ENCODE peak calls at places on chromosomes 12 and 14, in four cellular contexts. One of them, this sample, is unnamed.

GRCh38 chr12:51820721-51821422 is 27.6 kb downstream of the FIGNL2 start:
- DNase-seq in GM12878: no peak
- DNase-seq in HepG2: no peak
- DNase-seq in SK-N-SH: peak
- DNase-seq in this sample: peak

GRCh38 chr14:38505221-38506095 is 249.6 kb upstream of the CLEC14A start:
- DNase-seq in GM12878: no peak
- DNase-seq in HepG2: no peak
- DNase-seq in SK-N-SH: no peak
- DNase-seq in this sample: no peak

GRCh38 chr12:15306605-15307004 is 15.7 kb upstream of the PTPRO start:
- DNase-seq in GM12878: no peak
- DNase-seq in HepG2: no peak
- DNase-seq in SK-N-SH: no peak
- DNase-seq in this sample: no peak

GRCh38 chr12:97968641-97969171 is 506.1 kb downstream of the RMST start:
- DNase-seq in GM12878: no peak
- DNase-seq in HepG2: no peak
- DNase-seq in SK-N-SH: peak
- DNase-seq in this sample: no peak

GRCh38 chr14:80477388-80478160 is 266.3 kb upstream of the DIO2 start:
- DNase-seq in GM12878: no peak
- DNase-seq in HepG2: no peak
- DNase-seq in SK-N-SH: no peak
- DNase-seq in this sample: no peak

GRCh38 chr14:32977913-32978312 is 39.2 kb downstream of the NPAS3 start:
- DNase-seq in GM12878: no peak
- DNase-seq in HepG2: no peak
- DNase-seq in SK-N-SH: no peak
- DNase-seq in this sample: no peak

GRCh38 chr14:25303934-25304333 is 254.0 kb upstream of the STXBP6 start:
- DNase-seq in GM12878: no peak
- DNase-seq in HepG2: no peak
- DNase-seq in SK-N-SH: no peak
- DNase-seq in this sample: no peak

GRCh38 chr12:120292411-120292660 is 633 bp upstream of the RNU4-2 start:
- DNase-seq in GM12878: no peak
- DNase-seq in HepG2: no peak
- DNase-seq in SK-N-SH: no peak
- DNase-seq in this sample: no peak

GRCh38 chr14:94593749-94594431 is 12.7 kb downstream of the SERPINA5 start:
- DNase-seq in GM12878: no peak
- DNase-seq in HepG2: peak
- DNase-seq in SK-N-SH: no peak
- DNase-seq in this sample: no peak

GRCh38 chr12:47236109-47236714 is 156.5 kb upstream of the AMIGO2 start:
- DNase-seq in GM12878: no peak
- DNase-seq in HepG2: no peak
- DNase-seq in SK-N-SH: no peak
- DNase-seq in this sample: no peak

GRCh38 chr12:47237751-47238211 is 158.0 kb upstream of the AMIGO2 start:
- DNase-seq in GM12878: no peak
- DNase-seq in HepG2: no peak
- DNase-seq in SK-N-SH: no peak
- DNase-seq in this sample: no peak

GRCh38 chr12:47238665-47239064 is 158.9 kb upstream of the AMIGO2 start:
- DNase-seq in GM12878: no peak
- DNase-seq in HepG2: no peak
- DNase-seq in SK-N-SH: no peak
- DNase-seq in this sample: no peak

GRCh38 chr12:47234576-47235141 is 154.9 kb upstream of the AMIGO2 start:
- DNase-seq in GM12878: no peak
- DNase-seq in HepG2: no peak
- DNase-seq in SK-N-SH: no peak
- DNase-seq in this sample: no peak

DNA sequence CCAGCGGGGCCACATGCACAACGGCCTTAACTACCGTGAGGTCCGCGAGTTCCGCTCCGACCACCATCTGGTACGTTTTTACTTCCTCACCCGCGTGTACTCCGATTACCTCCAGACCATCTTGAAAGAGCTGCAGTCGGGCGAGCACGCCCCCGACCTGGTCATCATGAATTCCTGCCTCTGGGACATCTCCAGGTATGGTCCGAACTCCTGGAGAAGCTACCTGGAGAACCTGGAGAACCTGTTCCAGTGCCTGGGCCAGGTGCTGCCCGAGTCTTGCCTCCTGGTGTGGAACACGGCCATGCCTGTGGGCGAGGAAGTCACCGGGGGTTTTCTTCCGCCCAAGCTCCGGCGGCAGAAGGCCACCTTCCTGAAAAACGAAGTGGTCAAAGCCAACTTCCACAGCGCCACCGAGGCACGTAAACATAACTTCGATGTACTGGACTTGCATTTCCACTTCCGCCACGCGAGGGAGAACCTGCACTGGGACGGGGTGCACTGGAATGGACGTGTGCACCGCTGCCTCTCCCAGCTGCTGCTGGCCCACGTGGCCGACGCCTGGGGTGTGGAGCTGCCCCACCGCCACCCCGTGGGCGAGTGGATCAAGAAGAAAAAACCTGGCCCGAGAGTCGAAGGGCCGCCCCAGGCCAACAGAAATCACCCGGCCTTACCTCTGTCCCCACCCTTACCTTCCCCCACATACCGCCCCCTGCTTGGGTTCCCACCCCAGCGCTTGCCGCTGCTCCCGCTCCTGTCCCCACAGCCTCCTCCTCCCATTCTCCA is 155.7 kb upstream of the AMIGO2 start:
- DNase-seq in GM12878: no peak
- DNase-seq in HepG2: no peak
- DNase-seq in SK-N-SH: no peak
- DNase-seq in this sample: no peak
- TF ChIP-seq NFIC in GM12878: no peak
- TF ChIP-seq NFIC in HepG2: no peak
- TF ChIP-seq NFIC in SK-N-SH: no peak
- TF ChIP-seq NFIC in this sample: no peak

GRCh38 chr14:75254381-75254821 is 24.2 kb upstream of the FOS start:
- DNase-seq in GM12878: no peak
- DNase-seq in HepG2: no peak
- DNase-seq in SK-N-SH: no peak
- DNase-seq in this sample: no peak
- TF ChIP-seq NFIC in GM12878: no peak
- TF ChIP-seq NFIC in HepG2: no peak
- TF ChIP-seq NFIC in SK-N-SH: no peak
- TF ChIP-seq NFIC in this sample: no peak

DNA sequence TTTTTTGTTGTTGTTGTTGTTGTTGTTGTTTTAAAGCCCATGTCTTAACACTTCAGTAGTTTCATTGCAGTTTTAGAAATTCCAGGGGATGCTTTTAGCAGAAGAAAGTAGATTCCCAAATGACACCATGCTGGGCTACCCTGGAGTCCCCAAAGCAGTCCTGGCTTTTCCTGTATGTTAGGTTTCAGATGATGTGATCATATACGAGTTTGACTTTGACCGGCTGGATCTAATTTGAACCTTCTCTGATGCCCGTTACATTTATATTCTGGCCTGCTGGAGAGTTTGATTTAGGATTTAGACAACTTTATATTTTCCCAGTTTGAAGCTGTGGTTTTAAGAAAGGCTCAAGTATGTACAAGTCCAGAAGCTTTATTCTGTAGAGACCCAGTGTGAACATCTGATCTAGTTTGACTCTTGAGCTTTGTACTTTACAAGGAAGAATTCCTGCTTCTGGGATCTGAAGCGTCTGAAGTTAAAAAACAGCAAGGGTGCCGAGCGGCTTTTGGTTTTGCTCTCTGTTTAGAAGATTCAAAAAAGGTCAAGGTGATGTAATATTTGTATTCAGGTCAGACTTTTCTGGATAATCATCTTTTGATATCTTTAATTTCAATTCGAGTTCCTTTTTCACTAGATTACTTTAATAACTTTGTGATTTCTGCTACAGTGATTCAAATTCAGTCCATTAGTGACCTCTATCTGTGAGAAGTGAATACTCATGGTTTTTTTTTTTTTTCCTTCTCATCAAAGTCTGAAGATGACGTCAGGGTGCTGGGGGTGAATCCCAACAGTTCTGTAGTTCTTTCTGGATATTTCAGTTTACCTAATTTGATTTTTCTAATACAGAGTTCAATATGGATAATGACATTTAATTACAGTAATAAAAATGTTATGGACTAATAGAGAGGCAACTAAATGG is 6.2 kb downstream of the FLRT2 start:
- DNase-seq in GM12878: no peak
- DNase-seq in HepG2: peak
- DNase-seq in SK-N-SH: peak
- DNase-seq in this sample: no peak
- TF ChIP-seq NFIC in GM12878: no peak
- TF ChIP-seq NFIC in HepG2: no peak
- TF ChIP-seq NFIC in SK-N-SH: no peak
- TF ChIP-seq NFIC in this sample: no peak

GRCh38 chr12:12562585-12563245 is at the start of gene DUSP16:
- DNase-seq in GM12878: peak
- DNase-seq in HepG2: peak
- DNase-seq in SK-N-SH: peak
- DNase-seq in this sample: peak

GRCh38 chr12:12560587-12561304 is 1.9 kb downstream of the DUSP16 start:
- DNase-seq in GM12878: peak
- DNase-seq in HepG2: peak
- DNase-seq in SK-N-SH: peak
- DNase-seq in this sample: peak

GRCh38 chr12:12563529-12563928 is 866 bp upstream of the DUSP16 start:
- DNase-seq in GM12878: no peak
- DNase-seq in HepG2: no peak
- DNase-seq in SK-N-SH: no peak
- DNase-seq in this sample: no peak

GRCh38 chr12:12561305-12562015 is 1.2 kb downstream of the DUSP16 start:
- DNase-seq in GM12878: no peak
- DNase-seq in HepG2: peak
- DNase-seq in SK-N-SH: peak
- DNase-seq in this sample: no peak

GRCh38 chr12:12562016-12562483 is 613 bp downstream of the DUSP16 start:
- DNase-seq in GM12878: no peak
- DNase-seq in HepG2: no peak
- DNase-seq in SK-N-SH: no peak
- DNase-seq in this sample: peak
- TF ChIP-seq NFIC in GM12878: no peak
- TF ChIP-seq NFIC in HepG2: no peak
- TF ChIP-seq NFIC in SK-N-SH: no peak
- TF ChIP-seq NFIC in this sample: no peak

GRCh38 chr14:34474187-34474679 is 12.2 kb upstream of the SPTSSA start:
- DNase-seq in GM12878: no peak
- DNase-seq in HepG2: no peak
- DNase-seq in SK-N-SH: no peak
- DNase-seq in this sample: no peak

GRCh38 chr14:34482463-34482862 is 20.4 kb upstream of the SPTSSA start:
- DNase-seq in GM12878: no peak
- DNase-seq in HepG2: no peak
- DNase-seq in SK-N-SH: no peak
- DNase-seq in this sample: no peak

GRCh38 chr14:34475163-34475562 is 13.1 kb upstream of the SPTSSA start:
- DNase-seq in GM12878: no peak
- DNase-seq in HepG2: no peak
- DNase-seq in SK-N-SH: no peak
- DNase-seq in this sample: no peak

GRCh38 chr14:34484726-34485125 is 22.7 kb upstream of the SPTSSA start:
- DNase-seq in GM12878: no peak
- DNase-seq in HepG2: no peak
- DNase-seq in SK-N-SH: peak
- DNase-seq in this sample: no peak

DNA sequence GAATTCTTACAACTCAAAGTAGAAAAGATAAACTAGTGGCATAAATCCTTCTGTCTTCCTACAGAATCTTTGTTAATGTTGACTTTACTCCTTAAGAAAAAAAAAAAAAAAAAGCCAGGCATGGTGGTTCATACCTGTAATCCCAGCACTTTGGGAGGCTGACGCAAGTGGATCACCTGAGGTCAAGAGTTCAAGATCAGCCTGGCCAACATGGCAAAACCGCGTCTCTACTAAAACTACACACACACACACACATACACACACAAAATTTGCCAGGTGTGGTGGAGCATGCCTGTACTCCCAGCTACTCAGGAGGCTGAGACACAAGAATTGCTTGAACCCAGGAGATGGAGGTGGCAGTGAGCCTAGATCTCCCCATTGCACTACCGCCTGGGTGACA is 17.7 kb upstream of the SPTSSA start:
- DNase-seq in GM12878: no peak
- DNase-seq in HepG2: no peak
- DNase-seq in SK-N-SH: no peak
- DNase-seq in this sample: no peak
- TF ChIP-seq NFIC in GM12878: no peak
- TF ChIP-seq NFIC in HepG2: no peak
- TF ChIP-seq NFIC in SK-N-SH: no peak
- TF ChIP-seq NFIC in this sample: no peak

DNA sequence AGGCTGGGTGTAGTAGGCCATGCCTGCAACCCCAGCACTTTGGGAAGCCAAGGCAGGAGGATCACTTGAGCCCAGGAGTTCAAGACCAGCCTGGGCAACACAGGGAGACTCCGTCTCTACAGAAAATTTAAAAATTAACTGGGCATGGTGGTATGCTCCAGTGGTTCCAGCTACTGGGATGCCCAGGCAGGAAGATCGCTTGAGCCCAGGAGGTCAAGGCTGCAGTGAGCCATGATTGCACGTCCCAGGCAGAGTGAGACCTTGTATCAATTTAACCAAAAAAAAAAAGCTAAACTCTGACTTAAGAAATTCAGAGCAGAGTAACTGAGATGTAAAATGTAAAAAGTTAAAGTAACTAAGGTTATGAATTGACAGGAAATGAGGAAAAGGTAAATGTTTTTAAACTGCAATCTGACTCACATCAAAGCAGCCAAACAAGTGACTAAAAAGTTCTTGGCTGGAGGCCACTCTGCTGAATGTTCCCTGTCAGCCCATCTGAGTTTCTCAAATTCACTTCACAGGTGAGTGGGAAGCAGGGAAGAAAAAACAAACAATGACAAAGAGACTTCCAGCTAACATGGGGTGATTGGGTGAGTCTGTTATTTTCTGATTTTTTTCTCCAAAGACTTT is 21.3 kb downstream of the PRKD1 start:
- DNase-seq in GM12878: no peak
- DNase-seq in HepG2: peak
- DNase-seq in SK-N-SH: no peak
- DNase-seq in this sample: no peak
- TF ChIP-seq NFIC in GM12878: no peak
- TF ChIP-seq NFIC in HepG2: no peak
- TF ChIP-seq NFIC in SK-N-SH: no peak
- TF ChIP-seq NFIC in this sample: no peak

DNA sequence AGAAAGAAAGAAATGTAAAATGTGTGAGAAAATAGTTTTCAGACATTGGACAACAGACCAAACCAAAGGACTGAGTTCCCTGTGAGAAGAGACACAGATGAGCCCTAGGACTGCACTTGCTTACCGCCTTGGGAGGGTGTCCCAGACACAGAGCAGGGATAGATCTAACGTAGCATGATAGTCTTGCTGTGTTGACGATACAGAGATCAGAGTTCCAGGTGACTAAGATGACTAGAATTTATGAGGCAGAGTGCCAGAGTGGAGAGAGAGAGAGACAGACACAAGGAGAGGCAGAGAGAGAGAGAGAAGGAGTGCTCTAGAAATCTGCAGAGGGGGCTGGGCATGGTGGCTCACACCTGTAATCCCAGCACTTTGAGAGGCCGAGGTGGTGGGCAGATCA is 148.2 kb upstream of the LMNTD1 start:
- DNase-seq in GM12878: no peak
- DNase-seq in HepG2: no peak
- DNase-seq in SK-N-SH: no peak
- DNase-seq in this sample: no peak
- TF ChIP-seq NFIC in GM12878: no peak
- TF ChIP-seq NFIC in HepG2: no peak
- TF ChIP-seq NFIC in SK-N-SH: peak
- TF ChIP-seq NFIC in this sample: no peak

This sample was measured in K562.